ENCODE peak calls at places on chromosomes 11 and 22, in seven cellular contexts. I is CD4-positive, CD25-positive, alpha-beta regulatory T cell; D is cardiac muscle cell; Q is transverse colon; L is heart right ventricle; F is tibial nerve; W is lower lobe of right lung. R is an unnamed sample. For H3K36me3, the result is how much of the 10 kb centered on the place peaks cover.

GRCh38 chr11:127919206-127920000 is 668.0 kb downstream of the ETS1 start:
- DNase-seq in I (no peak), D (no peak), Q (no peak), L (no peak), F (no peak), W (no peak), R (no peak)

GRCh38 chr22:47115518-47115890 is 353.1 kb downstream of the TBC1D22A start:
- DNase-seq in I (no peak), D (no peak), Q (no peak), L (no peak), F (no peak), W (no peak), R (no peak)

GRCh38 chr11:71946144-71946571 is 17.3 kb downstream of the RNF121 start:
- DNase-seq in I (no peak), D (no peak), Q (no peak), L (no peak), F (no peak), W (no peak), R (no peak)

GRCh38 chr11:62974848-62975522 is 9.8 kb downstream of the SLC22A6 start:
- DNase-seq in I (no peak), D (peak), Q (peak), L (peak), F (no peak), W (no peak), R (no peak)

GRCh38 chr11:7046474-7046873 is 26.2 kb downstream of the NLRP14 start:
- DNase-seq in I (no peak), D (no peak), Q (no peak), L (no peak), F (no peak), W (no peak), R (no peak)

GRCh38 chr11:19398772-19399542 is 158.2 kb upstream of the E2F8 start:
- DNase-seq in I (no peak), D (no peak), Q (peak), L (no peak), F (no peak), W (no peak), R (peak)

GRCh38 chr11:31509017-31509411 is 408 bp downstream of the IMMP1L start:
- DNase-seq in I (no peak), D (no peak), Q (no peak), L (no peak), F (no peak), W (no peak), R (no peak)

GRCh38 chr22:36075724-36076123 is 47.1 kb upstream of the RBFOX2 start:
- DNase-seq in I (no peak), D (no peak), Q (no peak), L (no peak), F (no peak), W (no peak), R (no peak)

GRCh38 chr22:30265851-30266444 is 703 bp downstream of the OSM start:
- DNase-seq in I (peak), D (no peak), Q (peak), L (peak), F (no peak), W (peak), R (no peak)

GRCh38 chr22:31340360-31340759 is 5.8 kb downstream of the PATZ1 start:
- DNase-seq in I (no peak), D (no peak), Q (no peak), L (no peak), F (no peak), W (no peak), R (no peak)

GRCh38 chr22:31334329-31334728 is 11.8 kb downstream of the PATZ1 start:
- DNase-seq in I (no peak), D (no peak), Q (no peak), L (no peak), F (no peak), W (no peak), R (no peak)

GRCh38 chr22:31339148-31339832 is 6.9 kb downstream of the PATZ1 start:
- DNase-seq in I (no peak), D (no peak), Q (no peak), L (no peak), F (no peak), W (no peak), R (no peak)

GRCh38 chr22:31333648-31334047 is 12.5 kb downstream of the PATZ1 start:
- DNase-seq in I (no peak), D (no peak), Q (no peak), L (no peak), F (no peak), W (no peak), R (no peak)

GRCh38 chr22:31337178-31337577 is 9.0 kb downstream of the PATZ1 start:
- DNase-seq in I (no peak), D (no peak), Q (no peak), L (no peak), F (no peak), W (no peak), R (no peak)
- H3K36me3 ChIP-seq in I (half or more), D (under half), Q (under half), L (under half), F (half or more), W (half or more), R (under half)

GRCh38 chr11:68432874-68433273 is 27.7 kb upstream of the PPP6R3 start:
- DNase-seq in I (no peak), D (peak), Q (no peak), L (peak), F (no peak), W (no peak), R (no peak)

GRCh38 chr11:68433541-68433940 is 27.0 kb upstream of the PPP6R3 start:
- DNase-seq in I (no peak), D (no peak), Q (no peak), L (no peak), F (no peak), W (no peak), R (no peak)

GRCh38 chr11:68430801-68431200 is 29.8 kb upstream of the PPP6R3 start:
- DNase-seq in I (no peak), D (no peak), Q (peak), L (no peak), F (no peak), W (no peak), R (no peak)

GRCh38 chr11:68430384-68430783 is 30.2 kb upstream of the PPP6R3 start:
- DNase-seq in I (no peak), D (no peak), Q (no peak), L (no peak), F (no peak), W (no peak), R (no peak)

GRCh38 chr11:68431984-68432600 is 28.5 kb upstream of the PPP6R3 start:
- DNase-seq in I (no peak), D (no peak), Q (no peak), L (no peak), F (no peak), W (no peak), R (no peak)
- H3K36me3 ChIP-seq in I (under half), D (under half), Q (under half), L (under half), F (half or more), W (half or more), R (under half)

GRCh38 chr22:45073064-45073463 is 63.3 kb upstream of the PHF21B start:
- DNase-seq in I (no peak), D (no peak), Q (no peak), L (no peak), F (no peak), W (no peak), R (no peak)

GRCh38 chr22:45071618-45072017 is 61.8 kb upstream of the PHF21B start:
- DNase-seq in I (no peak), D (no peak), Q (no peak), L (no peak), F (no peak), W (no peak), R (no peak)

GRCh38 chr22:45072322-45072903 is 62.6 kb upstream of the PHF21B start:
- DNase-seq in I (no peak), D (no peak), Q (no peak), L (no peak), F (no peak), W (no peak), R (peak)

GRCh38 chr22:45067731-45068130 is 57.9 kb upstream of the PHF21B start:
- DNase-seq in I (no peak), D (no peak), Q (no peak), L (no peak), F (no peak), W (no peak), R (no peak)

GRCh38 chr22:45069925-45070324 is 60.1 kb upstream of the PHF21B start:
- DNase-seq in I (no peak), D (no peak), Q (no peak), L (no peak), F (no peak), W (no peak), R (no peak)
- H3K36me3 ChIP-seq in I (under half), D (under half), Q (under half), L (under half), F (under half), W (under half), R (under half)

DNA sequence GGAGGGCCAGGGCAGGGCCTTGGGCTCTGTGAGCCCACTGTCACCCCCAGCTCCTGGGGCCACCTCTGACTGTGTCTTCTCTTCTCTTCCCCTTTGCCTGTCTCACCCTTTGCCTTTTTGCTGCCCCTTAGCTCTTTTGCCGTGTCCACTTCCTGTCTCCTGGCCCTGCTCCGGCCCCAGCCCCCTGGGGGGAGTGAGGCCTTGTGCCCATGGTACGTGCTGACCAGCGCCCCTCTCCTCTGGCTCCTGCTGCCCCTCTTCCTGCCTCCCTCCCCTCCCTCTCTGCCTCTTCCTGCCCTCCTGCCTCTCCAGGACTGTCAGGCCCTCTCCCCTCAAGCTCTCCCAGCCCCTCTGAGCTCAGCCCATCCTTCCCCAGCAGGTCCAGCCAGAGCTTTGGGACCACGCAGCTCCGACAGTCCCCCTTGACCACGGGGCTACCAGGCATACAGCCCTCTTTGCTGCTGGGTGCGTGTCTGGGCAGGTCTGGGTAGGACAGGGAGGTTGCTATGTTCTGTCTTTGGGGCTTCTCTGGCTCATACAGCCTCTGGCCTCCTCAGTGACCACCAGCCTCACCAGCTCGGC is 11.7 kb downstream of the TMEM258 start:
- DNase-seq in I (no peak), D (no peak), Q (no peak), L (peak), F (no peak), W (no peak), R (no peak)
- H3K36me3 ChIP-seq in I (under half), D (under half), Q (under half), L (under half), F (half or more), W (under half), R (under half)

GRCh38 chr11:129884581-129884980 is 10.8 kb downstream of the NFRKB start:
- DNase-seq in I (no peak), D (no peak), Q (no peak), L (no peak), F (no peak), W (no peak), R (no peak)
- H3K36me3 ChIP-seq in I (half or more), D (half or more), Q (half or more), L (half or more), F (half or more), W (half or more), R (under half)

GRCh38 chr22:20809538-20810185 is 35.7 kb downstream of the SERPIND1 start:
- DNase-seq in I (no peak), D (no peak), Q (no peak), L (no peak), F (no peak), W (no peak), R (no peak)
- H3K36me3 ChIP-seq in I (half or more), D (under half), Q (under half), L (half or more), F (half or more), W (half or more), R (under half)

GRCh38 chr22:40368016-40368415 is 2.4 kb upstream of the SGSM3 start:
- DNase-seq in I (no peak), D (no peak), Q (no peak), L (no peak), F (no peak), W (no peak), R (no peak)

GRCh38 chr22:40364431-40364830 is 6.0 kb upstream of the SGSM3 start:
- DNase-seq in I (no peak), D (no peak), Q (no peak), L (no peak), F (no peak), W (no peak), R (no peak)

GRCh38 chr22:40363059-40363458 is 7.3 kb upstream of the SGSM3 start:
- DNase-seq in I (no peak), D (no peak), Q (no peak), L (no peak), F (no peak), W (no peak), R (no peak)

GRCh38 chr22:40367342-40367741 is 3.1 kb upstream of the SGSM3 start:
- DNase-seq in I (no peak), D (no peak), Q (peak), L (no peak), F (no peak), W (no peak), R (no peak)
- H3K36me3 ChIP-seq in I (half or more), D (under half), Q (under half), L (half or more), F (half or more), W (half or more), R (under half)